ENCODE peak calls at places on chromosomes 1 and 21, in four cellular contexts. H is neural progenitor cell, R is A549, D is Caco-2. S is an unnamed sample.

GRCh38 chr1:50934838-50935237 is 25.2 kb downstream of the FAF1 start:
- DNase-seq in H (no peak), R (no peak), D (no peak), S (no peak)

GRCh38 chr1:27934818-27935549 is at the start of gene SMPDL3B:
- DNase-seq in H (peak), R (peak), D (peak), S (peak)

GRCh38 chr1:10943991-10944730 is 68.3 kb upstream of the TARDBP start:
- DNase-seq in H (no peak), R (no peak), D (peak), S (peak)

GRCh38 chr1:109657970-109658369 is 2.1 kb downstream of the GSTM4 start:
- DNase-seq in H (no peak), R (no peak), D (no peak), S (no peak)

GRCh38 chr1:153261793-153262371 is 2.4 kb downstream of the LORICRIN start:
- DNase-seq in H (no peak), R (no peak), D (no peak), S (no peak)

GRCh38 chr1:18452550-18452949 is 28.2 kb upstream of the KLHDC7A start:
- DNase-seq in H (peak), R (peak), D (peak), S (peak)

GRCh38 chr1:99943238-99943794 is 26.5 kb upstream of the SLC35A3 start:
- DNase-seq in H (no peak), R (no peak), D (no peak), S (no peak)

GRCh38 chr1:76336951-76337371 is 262.4 kb downstream of the ST6GALNAC3 start:
- DNase-seq in H (peak), R (no peak), D (no peak), S (no peak)

GRCh38 chr1:85339089-85339488 is 62.7 kb upstream of the BCL10 start:
- DNase-seq in H (no peak), R (no peak), D (no peak), S (no peak)

GRCh38 chr1:18397636-18398035 is 83.1 kb upstream of the KLHDC7A start:
- DNase-seq in H (no peak), R (no peak), D (no peak), S (no peak)

GRCh38 chr1:226204198-226204597 is 17.7 kb upstream of the ACBD3 start:
- DNase-seq in H (no peak), R (no peak), D (no peak), S (no peak)

GRCh38 chr1:237124856-237125462 is 83.0 kb downstream of the RYR2 start:
- DNase-seq in H (peak), R (peak), D (peak), S (peak)

GRCh38 chr1:21573971-21574458 is 64.8 kb downstream of the ALPL start:
- DNase-seq in H (peak), R (peak), D (peak), S (peak)

GRCh38 chr1:201750934-201751333 is 78.0 kb upstream of the IPO9 start:
- DNase-seq in H (no peak), R (no peak), D (no peak), S (no peak)

GRCh38 chr1:202194328-202194648 is 689 bp downstream of the LGR6 start:
- DNase-seq in H (no peak), R (no peak), D (no peak), S (no peak)

GRCh38 chr1:155455588-155456195 is 106.9 kb downstream of the ASH1L start:
- DNase-seq in H (peak), R (no peak), D (no peak), S (no peak)

GRCh38 chr1:212433577-212434462 is 1.1 kb downstream of the NENF start:
- DNase-seq in H (no peak), R (no peak), D (no peak), S (no peak)

GRCh38 chr1:18751425-18751824 is 108.0 kb downstream of the TAS1R2 start:
- DNase-seq in H (no peak), R (no peak), D (no peak), S (no peak)

GRCh38 chr1:96306809-96307208 is 414.8 kb upstream of the PTBP2 start:
- DNase-seq in H (no peak), R (no peak), D (no peak), S (no peak)

GRCh38 chr1:89566761-89567174 is 42.1 kb downstream of the LRRC8B start:
- DNase-seq in H (peak), R (no peak), D (no peak), S (no peak)

GRCh38 chr1:183586455-183586854 is 3.8 kb downstream of the NCF2 start:
- DNase-seq in H (no peak), R (no peak), D (no peak), S (no peak)

GRCh38 chr1:42214447-42214871 is 49.9 kb upstream of the GUCA2A start:
- DNase-seq in H (no peak), R (no peak), D (no peak), S (no peak)

GRCh38 chr1:168763031-168763430 is 34.0 kb upstream of the DPT start:
- DNase-seq in H (no peak), R (no peak), D (no peak), S (no peak)

GRCh38 chr1:19398309-19398760 is 86.2 kb downstream of the SLC66A1 start:
- DNase-seq in H (no peak), R (no peak), D (no peak), S (no peak)

GRCh38 chr1:217253351-217253750 is 377.5 kb downstream of the GPATCH2 start:
- DNase-seq in H (no peak), R (no peak), D (no peak), S (no peak)

GRCh38 chr1:186750250-186750649 is 70.0 kb upstream of the PTGS2 start:
- DNase-seq in H (no peak), R (no peak), D (no peak), S (no peak)

GRCh38 chr1:221739677-221740025 is 2.2 kb downstream of the DUSP10 start:
- DNase-seq in H (no peak), R (no peak), D (no peak), S (no peak)

GRCh38 chr1:221739018-221739676 is 2.7 kb downstream of the DUSP10 start:
- DNase-seq in H (no peak), R (no peak), D (no peak), S (no peak)

GRCh38 chr1:221735976-221736375 is 5.9 kb downstream of the DUSP10 start:
- DNase-seq in H (no peak), R (no peak), D (no peak), S (no peak)

GRCh38 chr1:221734187-221734586 is 7.7 kb downstream of the DUSP10 start:
- DNase-seq in H (no peak), R (no peak), D (no peak), S (no peak)

DNA sequence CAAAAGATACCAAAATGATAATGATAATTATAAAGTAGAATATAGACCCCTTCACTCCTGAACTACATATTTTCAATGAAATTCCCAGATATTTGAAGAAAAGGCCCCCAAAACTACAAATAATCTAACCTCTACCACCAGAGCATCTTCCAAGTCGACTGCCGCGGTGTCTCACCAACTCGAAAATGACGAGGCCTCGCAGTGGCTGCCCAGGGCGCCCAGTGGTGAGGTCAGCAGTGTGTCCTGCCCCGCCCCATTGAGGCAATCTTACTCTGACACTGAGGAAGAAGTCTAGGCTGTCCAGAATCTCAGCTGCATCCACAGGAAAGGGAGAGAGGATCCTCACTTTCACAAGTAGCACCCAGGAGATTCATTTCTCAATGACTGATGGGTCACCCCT is 5.2 kb downstream of the DUSP10 start:
- DNase-seq in H (no peak), R (no peak), D (no peak), S (no peak)
- H3K4me3 ChIP-seq in H (no peak), R (no peak), D (no peak), S (peak)

GRCh38 chr1:185719021-185719420 is 15.2 kb upstream of the HMCN1 start:
- DNase-seq in H (peak), R (no peak), D (peak), S (peak)
- H3K4me3 ChIP-seq in H (no peak), R (no peak), D (no peak), S (no peak)

DNA sequence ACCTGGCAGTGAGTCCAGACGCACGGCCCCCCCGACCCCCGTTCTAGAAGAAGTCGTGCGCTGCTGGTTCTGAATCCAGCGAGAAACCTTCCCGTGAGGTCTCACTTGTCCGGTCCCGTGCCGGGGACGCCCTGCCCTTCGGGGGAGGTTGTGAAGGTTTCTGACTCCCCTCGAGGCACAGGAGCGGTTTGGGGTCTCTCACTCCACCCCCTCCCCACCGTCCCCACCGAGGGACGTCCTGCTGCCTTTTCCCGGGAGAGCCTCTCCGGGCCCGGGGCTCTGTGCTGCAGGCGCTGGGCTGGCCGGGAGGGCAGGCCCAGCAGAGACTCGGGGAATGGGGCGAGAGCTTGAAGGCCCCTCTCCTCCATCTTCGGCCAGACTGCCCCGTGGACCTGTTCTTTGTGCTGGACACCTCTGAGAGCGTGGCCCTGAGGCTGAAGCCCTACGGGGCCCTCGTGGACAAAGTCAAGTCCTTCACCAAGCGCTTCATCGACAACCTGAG is 737 bp downstream of the COL6A1 start:
- DNase-seq in H (peak), R (no peak), D (no peak), S (no peak)
- H3K4me3 ChIP-seq in H (peak), R (peak), D (peak), S (peak)

GRCh38 chr1:13754003-13754402 is 54.0 kb downstream of the PRDM2 start:
- DNase-seq in H (no peak), R (no peak), D (no peak), S (no peak)

GRCh38 chr1:13751985-13752384 is 52.0 kb downstream of the PRDM2 start:
- DNase-seq in H (no peak), R (no peak), D (no peak), S (no peak)

GRCh38 chr1:13752852-13753251 is 52.9 kb downstream of the PRDM2 start:
- DNase-seq in H (no peak), R (no peak), D (no peak), S (no peak)

GRCh38 chr1:13749543-13750307 is 49.7 kb downstream of the PRDM2 start:
- DNase-seq in H (peak), R (peak), D (peak), S (peak)

DNA sequence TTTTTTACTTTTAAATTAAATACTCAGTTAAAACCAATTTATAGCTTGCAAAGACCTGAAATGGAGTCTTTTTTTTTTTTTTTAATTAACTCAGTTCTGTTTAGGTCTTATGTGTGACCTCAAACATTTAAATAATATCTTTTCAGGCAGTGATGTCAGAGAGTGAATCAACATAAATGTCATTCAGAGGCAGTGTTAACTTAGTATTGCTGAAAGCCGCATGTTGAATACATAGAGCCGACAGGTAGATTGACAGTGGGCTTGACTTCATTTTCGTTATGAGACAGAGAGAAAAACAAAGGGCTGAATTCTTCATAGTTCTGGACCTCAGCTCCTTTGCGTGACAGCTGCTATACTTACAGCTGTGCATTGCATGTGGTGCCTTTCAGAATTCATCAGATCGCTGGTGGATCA is 51.5 kb downstream of the PRDM2 start:
- DNase-seq in H (no peak), R (no peak), D (no peak), S (no peak)
- H3K4me3 ChIP-seq in H (no peak), R (no peak), D (no peak), S (no peak)

GRCh38 chr21:31162827-31163226 is 124.6 kb upstream of the KRTAP19-8 start:
- DNase-seq in H (no peak), R (no peak), D (no peak), S (no peak)

GRCh38 chr21:31159808-31160207 is 121.5 kb upstream of the KRTAP19-8 start:
- DNase-seq in H (no peak), R (no peak), D (no peak), S (no peak)

GRCh38 chr21:31161157-31161556 is 122.9 kb upstream of the KRTAP19-8 start:
- DNase-seq in H (peak), R (no peak), D (no peak), S (peak)

GRCh38 chr21:31164713-31165694 is 126.7 kb upstream of the KRTAP19-8 start:
- DNase-seq in H (no peak), R (no peak), D (no peak), S (no peak)

DNA sequence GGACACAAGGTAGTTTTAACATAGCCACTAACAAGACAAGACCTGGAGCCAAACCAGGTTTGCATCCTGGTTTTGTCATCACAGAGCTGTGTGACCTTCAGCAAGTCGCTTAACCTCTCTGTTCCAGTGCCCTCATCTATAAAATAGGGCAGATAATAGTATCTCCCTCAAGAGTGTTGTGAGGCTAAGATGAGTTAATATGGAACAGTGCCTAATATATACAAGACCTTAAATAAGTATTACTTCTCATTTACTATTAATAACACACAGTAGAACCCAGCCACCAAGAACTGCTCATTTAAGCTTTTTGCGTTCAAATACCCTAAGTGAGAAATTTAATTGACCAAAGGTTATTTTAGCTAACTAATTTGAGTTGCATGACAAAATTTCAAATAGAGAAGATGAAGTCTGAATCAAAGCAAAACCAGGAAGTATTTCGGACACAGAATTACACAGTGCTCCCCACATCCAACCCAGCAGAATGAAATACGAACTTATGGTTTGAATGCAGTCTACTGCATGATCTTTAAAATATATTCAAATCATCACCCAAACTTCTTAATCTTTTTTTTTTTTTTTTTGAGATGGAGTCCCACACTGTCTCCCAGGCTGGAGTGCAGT is 123.9 kb upstream of the KRTAP19-8 start:
- DNase-seq in H (no peak), R (no peak), D (no peak), S (no peak)
- H3K4me3 ChIP-seq in H (no peak), R (no peak), D (no peak), S (no peak)

DNA sequence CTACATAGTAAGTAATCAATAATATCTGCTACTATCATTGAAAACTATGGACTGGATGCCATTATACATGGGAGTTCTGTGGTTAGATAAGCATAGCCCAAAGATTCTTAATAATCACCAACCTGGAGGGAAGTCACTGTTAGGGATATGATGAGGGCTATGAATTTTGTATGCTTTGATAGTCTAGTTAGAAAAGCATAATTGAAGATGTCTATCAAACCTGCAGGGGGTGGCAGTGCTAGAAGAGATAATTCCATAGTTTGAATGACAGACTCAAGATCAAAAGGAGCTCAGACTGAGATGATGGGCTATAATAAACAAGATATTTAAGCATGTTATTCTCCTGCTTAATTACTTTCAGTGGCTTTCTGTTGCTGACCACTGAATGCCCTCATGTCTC is 15.4 kb upstream of the COA6 start:
- DNase-seq in H (no peak), R (no peak), D (no peak), S (no peak)
- H3K4me3 ChIP-seq in H (no peak), R (peak), D (peak), S (no peak)

GRCh38 chr21:17609681-17610080 is 3.0 kb downstream of the BTG3 start:
- DNase-seq in H (no peak), R (no peak), D (no peak), S (no peak)

GRCh38 chr21:17611414-17612022 is 1.2 kb downstream of the BTG3 start:
- DNase-seq in H (peak), R (peak), D (peak), S (peak)

GRCh38 chr21:17612023-17612564 is 607 bp downstream of the BTG3 start:
- DNase-seq in H (no peak), R (no peak), D (peak), S (peak)

GRCh38 chr21:17612565-17613241 is at the start of gene BTG3:
- DNase-seq in H (peak), R (peak), D (peak), S (peak)

DNA sequence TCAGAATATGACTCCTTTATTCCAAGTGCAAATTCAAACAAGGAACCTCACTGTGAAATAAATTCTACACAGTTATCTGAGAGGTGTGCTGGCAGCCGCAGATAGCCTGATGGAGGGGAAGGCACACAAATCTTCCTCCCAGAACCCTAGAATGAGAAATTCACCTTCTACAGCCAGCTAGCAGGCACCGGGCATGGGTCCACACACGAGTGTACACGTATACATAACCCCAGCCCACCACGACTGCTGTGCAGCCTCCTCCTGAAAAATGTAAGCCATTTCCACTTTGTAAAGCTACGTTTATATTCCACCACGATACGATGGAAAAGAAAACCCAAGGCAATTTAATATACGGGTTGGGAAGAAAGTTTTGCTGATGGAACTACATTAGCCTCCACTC is 1.8 kb downstream of the BTG3 start:
- DNase-seq in H (no peak), R (no peak), D (no peak), S (no peak)
- H3K4me3 ChIP-seq in H (peak), R (peak), D (peak), S (peak)

GRCh38 chr1:47687618-47687940 is 249.7 kb downstream of the FOXD2 start:
- DNase-seq in H (no peak), R (no peak), D (no peak), S (peak)
- H3K4me3 ChIP-seq in H (no peak), R (no peak), D (no peak), S (no peak)

DNA sequence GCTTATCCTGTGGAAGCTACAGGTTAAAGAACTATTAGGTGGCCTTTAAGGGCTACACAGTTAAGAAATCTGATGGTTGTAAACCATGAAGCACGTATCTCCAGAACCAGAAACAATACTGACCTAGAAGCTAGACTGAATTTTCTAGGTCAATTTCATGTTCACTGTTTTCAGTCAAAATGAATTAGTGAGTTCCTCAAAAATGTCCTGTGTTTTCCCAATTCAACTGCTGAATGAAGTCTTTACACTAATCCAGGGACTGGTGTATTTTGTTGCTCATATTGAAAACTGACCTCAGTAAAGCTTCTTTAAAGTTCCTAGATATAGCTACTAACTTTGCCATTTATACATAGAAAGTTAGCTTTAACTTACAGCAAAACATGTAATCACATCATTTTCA is 6.0 kb downstream of the HNRNPU start:
- DNase-seq in H (no peak), R (no peak), D (no peak), S (no peak)
- H3K4me3 ChIP-seq in H (no peak), R (no peak), D (no peak), S (peak)

S was measured in endodermal cell.